ENCODE peak calls at places on chromosomes 11 and 22, in eight cellular contexts. I is testis; V is HS-5; T is A549; R is stimulated activated CD4-positive, alpha-beta T cell treated with anti-CD3 and anti-CD28 coated beads, Interleukin-2, amount 100 ng/mL, for 24 hours; B is GM23338; U is stimulated activated CD8-positive, alpha-beta memory T cell treated with anti-CD3 and anti-CD28 coated beads, Interleukin-2, amount 100 ng/mL, for 48 hours; O is nucleus accumbens. F is an unnamed sample.

GRCh38 chr11:124902616-124903015 is 5.0 kb upstream of the ROBO4 start:
- DNase-seq in I (no peak), V (no peak), T (no peak), R (no peak), B (no peak), U (no peak), O (no peak), F (no peak)

GRCh38 chr11:66604161-66604560 is 11.2 kb downstream of the CCS start:
- DNase-seq in I (peak; percentile 63), V (no peak), T (no peak), R (no peak), B (no peak), U (no peak), O (no peak), F (no peak)

GRCh38 chr11:43987384-43988039 is 45.1 kb downstream of the C11orf96 start:
- DNase-seq in I (peak; percentile 98), V (peak; percentile 64), T (no peak), R (no peak), B (no peak), U (no peak), O (no peak), F (no peak)

GRCh38 chr22:27952091-27952490 is 33.0 kb upstream of the PITPNB start:
- DNase-seq in I (no peak), V (peak; percentile 29), T (no peak), R (no peak), B (no peak), U (no peak), O (no peak), F (peak; percentile 54)

GRCh38 chr11:64285885-64286800 is 495 bp downstream of the GPR137 start:
- DNase-seq in I (no peak), V (no peak), T (peak; percentile 65), R (no peak), B (no peak), U (no peak), O (no peak), F (no peak)

GRCh38 chr11:117814766-117815261 is 9.7 kb downstream of the FXYD2 start:
- DNase-seq in I (peak; percentile 79), V (no peak), T (no peak), R (peak; percentile 81), B (no peak), U (peak; percentile 75), O (no peak), F (no peak)

GRCh38 chr22:39135092-39135896 is 17.2 kb downstream of the CBX7 start:
- DNase-seq in I (no peak), V (no peak), T (peak; percentile 68), R (peak; percentile 54), B (peak; percentile 91), U (peak; percentile 46), O (no peak), F (no peak)

GRCh38 chr11:71325418-71326327 is 73.3 kb upstream of the SHANK2 start:
- DNase-seq in I (no peak), V (no peak), T (no peak), R (no peak), B (no peak), U (no peak), O (no peak), F (no peak)

GRCh38 chr22:43343262-43343988 is at the start of gene SCUBE1:
- DNase-seq in I (peak; percentile 85), V (no peak), T (peak; percentile 64), R (peak; percentile 67), B (peak; percentile 89), U (peak; percentile 45), O (no peak), F (no peak)

GRCh38 chr22:37855462-37855861 is 6.2 kb downstream of the EIF3L start:
- DNase-seq in I (no peak), V (no peak), T (no peak), R (no peak), B (no peak), U (no peak), O (no peak), F (no peak)

GRCh38 chr11:61728940-61729219 is 23.6 kb upstream of the MYRF start:
- DNase-seq in I (no peak), V (peak; percentile 41), T (peak; percentile 80), R (no peak), B (no peak), U (no peak), O (no peak), F (no peak)

GRCh38 chr11:35546317-35546716 is 20.9 kb upstream of the PAMR1 start:
- DNase-seq in I (no peak), V (no peak), T (no peak), R (no peak), B (no peak), U (no peak), O (no peak), F (no peak)

GRCh38 chr11:85831050-85831449 is 20.1 kb upstream of the SYTL2 start:
- DNase-seq in I (no peak), V (no peak), T (no peak), R (no peak), B (no peak), U (no peak), O (no peak), F (no peak)

GRCh38 chr11:79414644-79415317 is 26.0 kb downstream of the TENM4 start:
- DNase-seq in I (no peak), V (peak; percentile 46), T (no peak), R (no peak), B (no peak), U (no peak), O (no peak), F (no peak)

GRCh38 chr11:71977743-71978418 is 20.8 kb upstream of the IL18BP start:
- DNase-seq in I (peak; percentile 72), V (peak; percentile 32), T (peak; percentile 44), R (peak; percentile 53), B (peak; percentile 56), U (no peak), O (no peak), F (no peak)

GRCh38 chr22:30000566-30000965 is 79.7 kb upstream of the HORMAD2 start:
- DNase-seq in I (no peak), V (no peak), T (no peak), R (peak; percentile 12), B (no peak), U (no peak), O (no peak), F (no peak)

GRCh38 chr11:129946256-129946655 is 50.9 kb upstream of the NFRKB start:
- DNase-seq in I (no peak), V (no peak), T (no peak), R (no peak), B (no peak), U (no peak), O (no peak), F (no peak)

GRCh38 chr11:121547574-121547973 is 94.8 kb upstream of the SORL1-AS1 start:
- DNase-seq in I (no peak), V (no peak), T (no peak), R (no peak), B (no peak), U (no peak), O (no peak), F (no peak)

GRCh38 chr11:116853461-116854073 is 16.1 kb upstream of the APOA1 start:
- DNase-seq in I (no peak), V (peak; percentile 90), T (no peak), R (peak; percentile 38), B (no peak), U (no peak), O (no peak), F (peak; percentile 83)

GRCh38 chr11:45045692-45046471 is 95.2 kb upstream of the TP53I11 start:
- DNase-seq in I (peak; percentile 23), V (peak; percentile 39), T (peak; percentile 69), R (peak; percentile 7), B (no peak), U (no peak), O (no peak), F (no peak)

GRCh38 chr22:37448521-37449150 is 21.4 kb upstream of the ELFN2 start:
- DNase-seq in I (no peak), V (no peak), T (no peak), R (no peak), B (no peak), U (no peak), O (no peak), F (no peak)

GRCh38 chr11:1852885-1853284 is at the start of gene LSP1:
- DNase-seq in I (no peak), V (no peak), T (no peak), R (peak; percentile 82), B (no peak), U (peak; percentile 80), O (no peak), F (no peak)

GRCh38 chr22:21457023-21457787 is 10.0 kb upstream of the TMEM191C start:
- DNase-seq in I (no peak), V (no peak), T (peak; percentile 36), R (no peak), B (no peak), U (no peak), O (no peak), F (no peak)

GRCh38 chr22:48925450-48925849 is 902.2 kb downstream of the BRD1 start:
- DNase-seq in I (no peak), V (no peak), T (no peak), R (no peak), B (no peak), U (no peak), O (no peak), F (no peak)

GRCh38 chr11:86938900-86939880 is 16.0 kb downstream of the FZD4 start:
- DNase-seq in I (no peak), V (no peak), T (peak; percentile 46), R (no peak), B (peak; percentile 81), U (no peak), O (no peak), F (no peak)

GRCh38 chr11:68044898-68045351 is 6.1 kb downstream of the TCIRG1 start:
- DNase-seq in I (no peak), V (no peak), T (no peak), R (no peak), B (no peak), U (no peak), O (no peak), F (no peak)

GRCh38 chr11:29962243-29962642 is 54.6 kb downstream of the KCNA4 start:
- DNase-seq in I (no peak), V (no peak), T (no peak), R (no peak), B (peak; percentile 87), U (no peak), O (no peak), F (no peak)

GRCh38 chr11:134365011-134365925 is 33.5 kb downstream of the GLB1L2 start:
- DNase-seq in I (no peak), V (no peak), T (no peak), R (no peak), B (no peak), U (no peak), O (no peak), F (no peak)

GRCh38 chr22:17946691-17947367 is 77.5 kb downstream of the MICAL3 start:
- DNase-seq in I (no peak), V (no peak), T (no peak), R (no peak), B (no peak), U (no peak), O (no peak), F (no peak)

GRCh38 chr22:45302047-45302446 is 7.7 kb upstream of the FAM118A start:
- DNase-seq in I (no peak), V (peak; percentile 71), T (peak; percentile 35), R (no peak), B (no peak), U (no peak), O (no peak), F (peak; percentile 84)

GRCh38 chr22:24102366-24103200 is 78.7 kb upstream of the SUSD2 start:
- DNase-seq in I (no peak), V (no peak), T (no peak), R (no peak), B (no peak), U (no peak), O (no peak), F (no peak)

GRCh38 chr22:31893460-31893859 is 50.9 kb upstream of the YWHAH start:
- DNase-seq in I (no peak), V (no peak), T (no peak), R (no peak), B (no peak), U (no peak), O (peak; percentile 26), F (no peak)

GRCh38 chr22:27424319-27424718 is 377.2 kb downstream of the MN1 start:
- DNase-seq in I (no peak), V (no peak), T (no peak), R (no peak), B (no peak), U (no peak), O (no peak), F (no peak)

GRCh38 chr11:94417386-94417987 is 16.3 kb upstream of the GPR83 start:
- DNase-seq in I (peak; percentile 34), V (no peak), T (no peak), R (no peak), B (peak; percentile 66), U (no peak), O (no peak), F (peak; percentile 15)